ENCODE peak calls at places on chromosomes 2 and 18, in seven cellular contexts. L, V, M, S, G, A and W are unnamed samples.
A peak's percentile ranks its signal among the peaks of the same experiment; 100 is the strongest.

GRCh38 chr2:199677881-199678280 is 173.1 kb downstream of the FTCDNL1 start:
- DNase-seq in M (no peak), V (no peak), G (no peak), L (no peak), A (no peak), S (no peak), W (no peak)

GRCh38 chr2:119678021-119678656 is 862 bp upstream of the TMEM177 start:
- DNase-seq in S (no peak), A (peak; percentile 66), G (no peak), L (no peak), M (no peak), V (no peak), W (no peak)

GRCh38 chr2:96898135-96898505 is 28.2 kb upstream of the SEMA4C start:
- DNase-seq in G (peak; percentile 8), L (no peak), V (no peak), S (no peak), M (no peak), A (no peak), W (no peak)

GRCh38 chr2:181683518-181684453 is 3.5 kb upstream of the NEUROD1 start:
- DNase-seq in A (no peak), L (no peak), M (peak; percentile 95), G (no peak), V (peak; percentile 32), S (peak; percentile 74), W (no peak)

GRCh38 chr18:73043231-73044000 is 175.6 kb upstream of the NETO1 start:
- DNase-seq in V (no peak), S (no peak), A (no peak), G (no peak), L (no peak), M (no peak), W (no peak)

GRCh38 chr2:11679491-11680130 is 9.6 kb upstream of the NTSR2 start:
- DNase-seq in G (no peak), V (no peak), L (no peak), A (no peak), M (no peak), S (no peak), W (no peak)

GRCh38 chr18:23591011-23591410 is 4.7 kb upstream of the NPC1 start:
- DNase-seq in G (no peak), S (no peak), A (no peak), V (no peak), L (no peak), M (no peak), W (no peak)

GRCh38 chr2:218999881-219000568 is 6.8 kb upstream of the CRYBA2 start:
- DNase-seq in G (no peak), A (no peak), S (no peak), M (peak; percentile 49), L (no peak), V (no peak), W (no peak)

GRCh38 chr2:11995381-11995947 is 249.0 kb downstream of the LPIN1 start:
- DNase-seq in G (no peak), L (no peak), A (no peak), M (no peak), V (no peak), S (peak; percentile 47), W (no peak)

GRCh38 chr2:3624059-3624794 is 29.3 kb downstream of the COLEC11 start:
- DNase-seq in S (no peak), A (no peak), V (peak; percentile 5), M (no peak), G (no peak), L (no peak), W (peak; percentile 4)

GRCh38 chr2:60808330-60808801 is 52.3 kb downstream of the PAPOLG start:
- DNase-seq in L (no peak), A (no peak), G (no peak), V (no peak), M (no peak), S (no peak), W (peak; percentile 35)

GRCh38 chr2:65980531-65980930 is 454.4 kb upstream of the MEIS1 start:
- DNase-seq in A (no peak), S (no peak), G (no peak), L (no peak), M (no peak), V (no peak), W (no peak)

GRCh38 chr2:216724190-216724589 is 28.8 kb upstream of the IGFBP5 start:
- DNase-seq in L (no peak), M (no peak), S (no peak), G (no peak), V (peak; percentile 75), A (no peak), W (no peak)

GRCh38 chr2:236166781-236167296 is 1.3 kb downstream of the GBX2 start:
- DNase-seq in A (no peak), V (no peak), S (no peak), L (no peak), M (peak; percentile 66), G (peak; percentile 48), W (no peak)

DNA sequence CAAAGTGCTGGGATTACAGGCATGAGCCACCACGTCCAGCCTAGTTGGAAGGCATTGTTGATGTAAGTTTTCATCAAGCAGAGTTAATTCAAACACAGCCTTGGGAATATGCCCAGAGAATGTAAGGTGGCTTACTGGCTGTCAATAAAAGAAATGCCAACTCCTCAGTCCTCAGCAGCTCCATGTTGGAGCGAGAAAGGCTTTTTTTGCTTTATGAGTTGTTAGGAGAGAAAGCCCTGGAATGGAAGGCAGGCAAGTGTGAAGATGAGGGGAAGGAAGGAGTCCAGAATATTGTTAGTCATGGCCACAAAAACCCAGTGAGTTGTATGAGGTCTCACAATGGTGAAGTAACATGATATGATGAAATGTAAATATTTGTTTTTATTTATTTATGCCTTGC is 57.1 kb downstream of the MAP4K4 start:
- DNase-seq in L (no peak), A (no peak), M (no peak), S (peak; percentile 44), V (peak; percentile 41), G (no peak), W (no peak)
- H3K4me1 ChIP-seq in L (peaks cover 53% of the 10 kb centered on the region), A (peaks cover 66% of the 10 kb centered on the region), M (peaks cover 38% of the 10 kb centered on the region), S (peaks cover 42% of the 10 kb centered on the region), V (peaks cover 48% of the 10 kb centered on the region), G (peaks cover 15% of the 10 kb centered on the region), W (peaks cover 34% of the 10 kb centered on the region)

DNA sequence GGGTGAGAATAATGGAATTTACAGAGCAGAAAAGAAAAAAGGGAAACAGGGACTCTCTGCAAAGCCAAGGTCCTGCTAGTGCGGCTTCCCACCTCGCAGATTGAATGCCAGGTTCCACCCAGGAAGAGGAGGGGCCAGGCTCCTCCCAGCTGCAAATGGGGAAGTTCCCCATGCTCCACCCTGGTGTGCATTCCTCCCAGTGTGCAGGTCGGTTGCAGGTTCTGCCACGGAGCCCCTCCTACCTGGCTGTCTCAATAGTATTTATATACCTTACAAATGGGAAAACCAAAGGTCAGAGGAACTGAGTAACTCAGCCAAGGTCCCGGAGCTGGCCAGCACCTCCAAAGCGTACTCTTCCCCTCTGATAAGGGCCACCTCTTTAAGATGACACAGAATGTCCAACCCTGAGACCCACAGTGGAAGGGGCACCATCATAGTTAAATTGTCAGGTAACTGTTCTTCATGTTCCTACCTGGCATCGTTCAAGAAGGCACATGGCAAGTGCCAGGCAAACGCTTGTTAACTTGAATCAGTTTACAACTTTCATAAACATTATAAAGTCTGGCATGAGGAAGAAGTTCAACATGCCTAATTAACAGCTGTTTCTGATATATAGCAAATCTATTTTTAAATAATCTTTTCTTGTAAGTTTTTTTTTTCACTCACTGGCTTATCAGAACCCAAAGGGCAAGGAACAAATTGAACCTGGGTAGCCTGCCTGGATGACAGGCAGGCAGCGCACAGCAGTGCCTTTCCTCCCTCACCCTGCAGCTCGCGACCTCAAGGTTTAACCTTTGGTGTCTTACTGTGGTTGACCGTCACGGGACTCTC is 35.6 kb downstream of the POU3F3 start:
- DNase-seq in S (no peak), V (no peak), A (no peak), G (no peak), L (no peak), M (no peak), W (no peak)
- H3K4me3 ChIP-seq in S (no peak overlapping the region), V (no peak overlapping the region), A (no peak overlapping the region), G (no peak overlapping the region), L (no peak overlapping the region), M (no peak overlapping the region), W (no peak overlapping the region)

GRCh38 chr2:62202729-62203128 is 6.8 kb downstream of the B3GNT2 start:
- DNase-seq in A (no peak), S (no peak), V (no peak), L (no peak), M (no peak), G (no peak), W (no peak)
- H3K4me1 ChIP-seq in A (peaks cover 84% of the 10 kb centered on the region), S (peaks cover 26% of the 10 kb centered on the region), V (peaks cover 9% of the 10 kb centered on the region), L (peaks cover 13% of the 10 kb centered on the region), M (peaks cover 77% of the 10 kb centered on the region), G (peaks cover 16% of the 10 kb centered on the region), W (peaks cover 3% of the 10 kb centered on the region)

GRCh38 chr2:239265681-239266435 is 135.0 kb downstream of the HDAC4 start:
- DNase-seq in L (peak; percentile 58), A (no peak), S (no peak), M (no peak), V (no peak), G (peak; percentile 61), W (peak; percentile 26)
- H3K4me3 ChIP-seq in L (no peak overlapping the region), A (peak overlapping the region; percentile 100), S (no peak overlapping the region), M (no peak overlapping the region), V (no peak overlapping the region), G (no peak overlapping the region), W (no peak overlapping the region)

DNA sequence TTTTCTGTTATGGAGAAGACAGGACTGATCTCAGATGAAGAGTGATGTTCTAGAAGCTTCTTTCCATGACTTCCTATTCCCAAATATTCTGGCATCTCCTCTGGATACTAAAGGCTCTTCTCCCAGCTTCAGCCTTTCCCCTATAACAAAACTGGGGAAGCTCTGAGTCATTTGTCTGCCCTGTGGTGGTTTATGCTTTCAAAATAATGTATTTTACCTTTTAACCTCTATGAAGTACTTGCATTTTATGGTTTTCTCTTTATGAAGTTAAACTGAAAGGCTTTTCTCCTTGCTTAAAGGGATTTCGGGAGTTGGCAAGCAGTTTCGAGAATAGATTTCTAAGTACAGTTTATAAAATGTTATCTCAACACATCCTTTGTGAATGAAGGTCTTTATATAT is 104.4 kb downstream of the TANC1 start:
- DNase-seq in S (peak; percentile 74), V (peak; percentile 55), A (no peak), M (no peak), G (no peak), L (no peak), W (no peak)
- H3K4me1 ChIP-seq in S (peaks cover 83% of the 10 kb centered on the region), V (peaks cover 42% of the 10 kb centered on the region), A (no peaks in the 10 kb centered on the region), M (peaks cover 10% of the 10 kb centered on the region), G (peaks cover 6% of the 10 kb centered on the region), L (no peaks in the 10 kb centered on the region), W (no peaks in the 10 kb centered on the region)

DNA sequence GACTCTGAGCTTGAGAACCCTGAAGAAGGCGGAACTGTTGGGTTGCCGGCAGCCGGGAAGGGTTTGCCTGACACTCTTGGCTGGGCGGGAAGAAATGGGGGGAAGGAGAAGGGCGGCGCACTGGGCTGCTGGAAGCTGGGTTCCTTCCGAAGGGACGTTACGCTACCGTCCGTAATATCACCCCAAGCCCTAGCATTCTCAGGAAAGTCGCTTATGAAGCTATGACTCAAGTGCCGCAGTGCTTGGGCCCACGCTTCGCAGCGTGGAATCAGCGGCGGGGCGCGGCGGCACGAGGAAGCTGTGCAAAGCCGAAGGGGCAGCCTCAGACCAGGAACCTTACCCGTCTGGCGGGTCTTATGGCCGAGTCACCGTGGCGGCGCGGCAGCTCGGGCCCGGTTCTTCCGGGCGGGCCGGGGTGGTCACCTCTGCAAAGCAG is 50.2 kb upstream of the SIGLEC15 start:
- DNase-seq in A (peak; percentile 51), G (peak; percentile 91), L (peak; percentile 81), S (peak; percentile 30), V (no peak), M (peak; percentile 13), W (peak; percentile 83)
- H3K4me3 ChIP-seq in A (peak overlapping the region; percentile 62), G (peak overlapping the region; percentile 46), L (peak overlapping the region; percentile 70), S (peak overlapping the region; percentile 93), V (peak overlapping the region; percentile 35), M (peak overlapping the region; percentile 32), W (peak overlapping the region; percentile 65)